ENCODE peak calls at places on chromosomes 7 and 10, in five cellular contexts. G, X, O, J and Q are unnamed samples.
A peak's percentile ranks its signal among the peaks of the same experiment; 100 is the strongest.

GRCh38 chr10:122487231-122487765 is 25.9 kb downstream of the HTRA1 start:
- DNase-seq in G (no peak), O (no peak), X (no peak), J (no peak), Q (no peak)

GRCh38 chr7:132455306-132455705 is 121.0 kb downstream of the PLXNA4 start:
- DNase-seq in O (no peak), X (no peak), G (no peak), J (no peak), Q (no peak)

GRCh38 chr10:3623746-3624145 is 161.3 kb downstream of the KLF6 start:
- DNase-seq in O (peak; percentile 97), G (no peak), X (no peak), J (no peak), Q (peak; percentile 67)

GRCh38 chr7:54788664-54789063 is 29.7 kb upstream of the SEC61G start:
- DNase-seq in J (peak; percentile 54), X (no peak), G (no peak), O (peak; percentile 82), Q (peak; percentile 34)

GRCh38 chr7:12549106-12549505 is 21.4 kb upstream of the SCIN start:
- DNase-seq in O (no peak), G (no peak), J (no peak), X (no peak), Q (no peak)

GRCh38 chr10:132677096-132677904 is 108.6 kb downstream of the NKX6-2 start:
- DNase-seq in J (no peak), O (no peak), X (no peak), G (no peak), Q (no peak)

GRCh38 chr10:6409982-6410694 is 169.9 kb downstream of the PRKCQ start:
- DNase-seq in O (peak; percentile 63), G (peak; percentile 11), J (no peak), X (peak; percentile 19), Q (no peak)

GRCh38 chr7:57416601-57417358 is 33.2 kb upstream of the ZNF716 start:
- DNase-seq in X (no peak), J (no peak), G (no peak), O (no peak), Q (no peak)

GRCh38 chr7:143255564-143255963 is 7.7 kb upstream of the GSTK1 start:
- DNase-seq in J (no peak), X (no peak), O (peak; percentile 59), G (no peak), Q (no peak)

GRCh38 chr7:129642871-129643515 is 31.5 kb downstream of the NRF1 start:
- DNase-seq in O (no peak), X (no peak), G (no peak), J (no peak), Q (no peak)

GRCh38 chr10:34776090-34776690 is 38.9 kb downstream of the PARD3 start:
- DNase-seq in O (peak; percentile 26), G (no peak), J (no peak), X (no peak), Q (no peak)

GRCh38 chr10:44005788-44006099 is 357.1 kb upstream of the ZNF32 start:
- DNase-seq in X (no peak), G (no peak), J (no peak), O (no peak), Q (no peak)

GRCh38 chr7:107167483-107168232 is 1.1 kb upstream of the HBP1 start:
- DNase-seq in X (no peak), J (no peak), O (peak; percentile 85), G (no peak), Q (no peak)